ENCODE peak calls at places on chromosomes 2 and 18, in eight cellular contexts. One of them, this sample, is unnamed.

GRCh38 chr2:168851674-168852320 is 38.4 kb downstream of the SPC25 start:
- DNase-seq in hepatocyte: peak
- DNase-seq in cardiac muscle cell: no peak
- DNase-seq in AG04450: peak
- DNase-seq in neural progenitor cell: no peak
- DNase-seq in GM23338: no peak
- DNase-seq in tibial artery: no peak
- DNase-seq in substantia nigra: no peak
- DNase-seq in this sample: peak

GRCh38 chr2:82182270-82182669 is 1877.7 kb upstream of the LRRTM1 start:
- DNase-seq in hepatocyte: peak
- DNase-seq in tibial artery: no peak
- DNase-seq in substantia nigra: no peak
- DNase-seq in GM23338: no peak
- DNase-seq in AG04450: no peak
- DNase-seq in cardiac muscle cell: no peak
- DNase-seq in neural progenitor cell: no peak
- DNase-seq in this sample: peak

GRCh38 chr2:223800908-223801307 is 36.5 kb downstream of the AP1S3 start:
- DNase-seq in neural progenitor cell: no peak
- DNase-seq in cardiac muscle cell: no peak
- DNase-seq in AG04450: no peak
- DNase-seq in tibial artery: no peak
- DNase-seq in substantia nigra: no peak
- DNase-seq in hepatocyte: no peak
- DNase-seq in GM23338: no peak
- DNase-seq in this sample: no peak

GRCh38 chr2:224401641-224402342 is at the start of gene FAM124B:
- DNase-seq in tibial artery: peak
- DNase-seq in neural progenitor cell: no peak
- DNase-seq in cardiac muscle cell: no peak
- DNase-seq in hepatocyte: peak
- DNase-seq in AG04450: peak
- DNase-seq in GM23338: peak
- DNase-seq in substantia nigra: peak
- DNase-seq in this sample: no peak

GRCh38 chr18:7000484-7001096 is 117.0 kb downstream of the LAMA1 start:
- DNase-seq in neural progenitor cell: peak
- DNase-seq in GM23338: peak
- DNase-seq in substantia nigra: no peak
- DNase-seq in cardiac muscle cell: peak
- DNase-seq in tibial artery: no peak
- DNase-seq in hepatocyte: peak
- DNase-seq in AG04450: no peak
- DNase-seq in this sample: no peak

GRCh38 chr18:79422783-79423165 is 27.0 kb downstream of the NFATC1 start:
- DNase-seq in neural progenitor cell: no peak
- DNase-seq in substantia nigra: no peak
- DNase-seq in AG04450: no peak
- DNase-seq in hepatocyte: no peak
- DNase-seq in tibial artery: no peak
- DNase-seq in cardiac muscle cell: no peak
- DNase-seq in GM23338: no peak
- DNase-seq in this sample: no peak

GRCh38 chr2:79972661-79973060 is 331.9 kb downstream of the LRRTM1 start:
- DNase-seq in substantia nigra: no peak
- DNase-seq in GM23338: no peak
- DNase-seq in cardiac muscle cell: no peak
- DNase-seq in neural progenitor cell: no peak
- DNase-seq in hepatocyte: no peak
- DNase-seq in AG04450: no peak
- DNase-seq in tibial artery: no peak
- DNase-seq in this sample: no peak

GRCh38 chr2:36329746-36330145 is 25.8 kb upstream of the CRIM1 start:
- DNase-seq in tibial artery: no peak
- DNase-seq in AG04450: peak
- DNase-seq in substantia nigra: no peak
- DNase-seq in cardiac muscle cell: no peak
- DNase-seq in hepatocyte: no peak
- DNase-seq in neural progenitor cell: no peak
- DNase-seq in GM23338: peak
- DNase-seq in this sample: no peak

GRCh38 chr2:54725343-54726099 is 2.1 kb downstream of the EML6 start:
- DNase-seq in neural progenitor cell: peak
- DNase-seq in GM23338: peak
- DNase-seq in hepatocyte: no peak
- DNase-seq in cardiac muscle cell: no peak
- DNase-seq in AG04450: no peak
- DNase-seq in tibial artery: no peak
- DNase-seq in substantia nigra: no peak
- DNase-seq in this sample: no peak

GRCh38 chr2:54726431-54726830 is 3.0 kb downstream of the EML6 start:
- DNase-seq in neural progenitor cell: no peak
- DNase-seq in tibial artery: no peak
- DNase-seq in hepatocyte: no peak
- DNase-seq in cardiac muscle cell: no peak
- DNase-seq in GM23338: no peak
- DNase-seq in substantia nigra: no peak
- DNase-seq in AG04450: no peak
- DNase-seq in this sample: no peak

GRCh38 chr2:54724560-54725342 is 1.3 kb downstream of the EML6 start:
- DNase-seq in substantia nigra: peak
- DNase-seq in AG04450: no peak
- DNase-seq in cardiac muscle cell: peak
- DNase-seq in hepatocyte: peak
- DNase-seq in tibial artery: no peak
- DNase-seq in neural progenitor cell: peak
- DNase-seq in GM23338: peak
- DNase-seq in this sample: no peak

GRCh38 chr2:54728669-54729120 is 5.2 kb downstream of the EML6 start:
- DNase-seq in GM23338: no peak
- DNase-seq in cardiac muscle cell: no peak
- DNase-seq in neural progenitor cell: no peak
- DNase-seq in tibial artery: no peak
- DNase-seq in hepatocyte: peak
- DNase-seq in substantia nigra: no peak
- DNase-seq in AG04450: peak
- DNase-seq in this sample: peak

DNA sequence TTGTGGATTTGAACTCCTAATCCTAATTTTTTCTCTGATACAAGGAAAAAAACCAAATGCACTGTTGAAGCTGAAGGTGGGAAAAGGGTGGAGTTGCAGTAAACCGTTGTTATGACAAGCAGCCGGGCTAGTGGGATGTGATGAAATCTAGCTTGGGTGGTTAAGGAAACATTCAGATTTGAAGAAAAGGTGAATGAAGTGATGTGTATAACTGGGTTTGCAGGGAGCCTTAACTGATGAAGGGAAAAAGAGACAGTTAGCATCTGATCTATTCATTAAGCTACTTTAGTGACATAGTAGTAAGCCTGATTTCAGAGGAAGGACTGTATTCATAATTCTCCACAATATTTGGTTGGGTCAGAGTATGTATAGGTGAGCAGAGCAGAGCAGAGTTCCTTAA is 3.5 kb downstream of the EML6 start:
- DNase-seq in neural progenitor cell: no peak
- DNase-seq in AG04450: no peak
- DNase-seq in hepatocyte: no peak
- DNase-seq in GM23338: no peak
- DNase-seq in substantia nigra: no peak
- DNase-seq in tibial artery: no peak
- DNase-seq in cardiac muscle cell: no peak
- DNase-seq in this sample: no peak
- H3K27ac ChIP-seq in neural progenitor cell: no peak
- H3K27ac ChIP-seq in AG04450: no peak
- H3K27ac ChIP-seq in hepatocyte: no peak
- H3K27ac ChIP-seq in GM23338: no peak
- H3K27ac ChIP-seq in substantia nigra: no peak
- H3K27ac ChIP-seq in tibial artery: no peak
- H3K27ac ChIP-seq in cardiac muscle cell: no peak
- H3K27ac ChIP-seq in this sample: no peak

DNA sequence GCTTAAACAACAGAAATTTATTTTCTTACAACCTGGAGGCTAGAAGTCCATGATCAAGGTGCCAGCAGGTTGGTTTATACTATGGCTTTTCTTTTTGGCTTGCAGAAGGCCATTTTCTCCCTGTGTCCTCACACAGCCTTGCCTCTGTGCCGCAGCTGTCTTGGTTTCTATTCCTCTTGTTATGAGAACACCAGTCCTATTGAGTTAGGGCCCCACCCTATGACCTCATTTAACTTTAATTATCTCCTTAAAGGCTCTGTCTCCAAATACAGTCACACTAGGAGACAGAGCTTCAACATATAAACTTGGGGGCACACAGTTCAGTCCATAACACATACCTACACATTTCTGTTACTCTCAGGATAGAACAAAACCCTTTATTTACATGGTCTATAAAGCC is 17.3 kb upstream of the RHOB start:
- DNase-seq in neural progenitor cell: no peak
- DNase-seq in hepatocyte: no peak
- DNase-seq in substantia nigra: no peak
- DNase-seq in cardiac muscle cell: no peak
- DNase-seq in AG04450: no peak
- DNase-seq in GM23338: no peak
- DNase-seq in tibial artery: peak
- DNase-seq in this sample: no peak
- H3K27ac ChIP-seq in neural progenitor cell: no peak
- H3K27ac ChIP-seq in hepatocyte: no peak
- H3K27ac ChIP-seq in substantia nigra: no peak
- H3K27ac ChIP-seq in cardiac muscle cell: no peak
- H3K27ac ChIP-seq in AG04450: no peak
- H3K27ac ChIP-seq in GM23338: no peak
- H3K27ac ChIP-seq in tibial artery: no peak
- H3K27ac ChIP-seq in this sample: peak

GRCh38 chr2:101766337-101766736 is 68.8 kb downstream of the MAP4K4 start:
- DNase-seq in GM23338: no peak
- DNase-seq in neural progenitor cell: no peak
- DNase-seq in tibial artery: no peak
- DNase-seq in AG04450: no peak
- DNase-seq in cardiac muscle cell: no peak
- DNase-seq in substantia nigra: no peak
- DNase-seq in hepatocyte: no peak
- DNase-seq in this sample: no peak

GRCh38 chr2:101770672-101771071 is 73.2 kb downstream of the MAP4K4 start:
- DNase-seq in substantia nigra: peak
- DNase-seq in GM23338: peak
- DNase-seq in hepatocyte: peak
- DNase-seq in cardiac muscle cell: peak
- DNase-seq in neural progenitor cell: peak
- DNase-seq in AG04450: no peak
- DNase-seq in tibial artery: no peak
- DNase-seq in this sample: no peak

GRCh38 chr2:101771226-101771906 is 73.9 kb downstream of the MAP4K4 start:
- DNase-seq in AG04450: no peak
- DNase-seq in neural progenitor cell: no peak
- DNase-seq in substantia nigra: no peak
- DNase-seq in cardiac muscle cell: no peak
- DNase-seq in hepatocyte: no peak
- DNase-seq in GM23338: no peak
- DNase-seq in tibial artery: no peak
- DNase-seq in this sample: no peak

GRCh38 chr2:101766871-101767739 is 69.6 kb downstream of the MAP4K4 start:
- DNase-seq in hepatocyte: no peak
- DNase-seq in substantia nigra: no peak
- DNase-seq in neural progenitor cell: peak
- DNase-seq in AG04450: peak
- DNase-seq in GM23338: peak
- DNase-seq in cardiac muscle cell: peak
- DNase-seq in tibial artery: no peak
- DNase-seq in this sample: peak

DNA sequence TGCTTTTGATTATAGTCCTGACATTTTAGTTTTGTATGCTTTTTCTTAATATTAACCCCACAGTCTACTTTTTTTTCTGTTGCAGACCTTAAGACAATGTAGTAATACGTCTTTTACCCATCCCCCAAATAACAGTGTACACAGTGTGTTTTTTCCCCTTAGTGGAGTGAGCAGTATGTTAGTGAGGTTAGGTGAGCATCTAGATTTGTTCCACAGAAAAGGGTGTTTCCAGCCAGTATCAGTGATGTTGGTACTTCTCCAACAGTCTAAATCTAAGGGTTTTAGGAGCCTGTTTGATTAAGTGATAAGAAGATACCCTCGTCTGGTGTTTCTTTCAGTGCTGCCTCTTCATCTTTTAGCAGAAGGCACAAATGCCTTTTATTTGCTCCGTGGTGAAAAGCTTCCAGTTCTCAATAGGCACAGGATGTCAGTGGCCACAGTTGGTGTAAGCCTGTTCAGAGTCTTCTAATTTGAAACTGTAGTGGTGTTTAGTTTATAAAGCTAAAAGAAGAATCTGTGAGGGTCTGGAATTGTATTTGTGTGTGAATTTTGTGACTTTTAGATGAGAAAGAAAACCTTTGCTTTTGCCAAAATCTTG is 71.1 kb downstream of the MAP4K4 start:
- DNase-seq in substantia nigra: no peak
- DNase-seq in hepatocyte: no peak
- DNase-seq in GM23338: no peak
- DNase-seq in neural progenitor cell: no peak
- DNase-seq in tibial artery: no peak
- DNase-seq in AG04450: no peak
- DNase-seq in cardiac muscle cell: no peak
- DNase-seq in this sample: no peak
- H3K27ac ChIP-seq in substantia nigra: peak
- H3K27ac ChIP-seq in hepatocyte: no peak
- H3K27ac ChIP-seq in GM23338: no peak
- H3K27ac ChIP-seq in neural progenitor cell: peak
- H3K27ac ChIP-seq in tibial artery: no peak
- H3K27ac ChIP-seq in AG04450: no peak
- H3K27ac ChIP-seq in cardiac muscle cell: no peak
- H3K27ac ChIP-seq in this sample: no peak

GRCh38 chr2:166242309-166242708 is 114.5 kb upstream of the SCN1A start:
- DNase-seq in cardiac muscle cell: no peak
- DNase-seq in neural progenitor cell: no peak
- DNase-seq in substantia nigra: no peak
- DNase-seq in AG04450: no peak
- DNase-seq in hepatocyte: no peak
- DNase-seq in GM23338: no peak
- DNase-seq in tibial artery: no peak
- DNase-seq in this sample: no peak

GRCh38 chr2:166238176-166238575 is 110.4 kb upstream of the SCN1A start:
- DNase-seq in hepatocyte: no peak
- DNase-seq in AG04450: no peak
- DNase-seq in tibial artery: no peak
- DNase-seq in GM23338: no peak
- DNase-seq in substantia nigra: no peak
- DNase-seq in cardiac muscle cell: no peak
- DNase-seq in neural progenitor cell: no peak
- DNase-seq in this sample: no peak

GRCh38 chr2:166234112-166234846 is 106.5 kb upstream of the SCN1A start:
- DNase-seq in substantia nigra: no peak
- DNase-seq in neural progenitor cell: no peak
- DNase-seq in AG04450: peak
- DNase-seq in tibial artery: no peak
- DNase-seq in cardiac muscle cell: no peak
- DNase-seq in hepatocyte: no peak
- DNase-seq in GM23338: no peak
- DNase-seq in this sample: no peak

GRCh38 chr2:166240387-166241313 is 112.8 kb upstream of the SCN1A start:
- DNase-seq in hepatocyte: no peak
- DNase-seq in neural progenitor cell: no peak
- DNase-seq in tibial artery: no peak
- DNase-seq in GM23338: no peak
- DNase-seq in AG04450: no peak
- DNase-seq in substantia nigra: no peak
- DNase-seq in cardiac muscle cell: no peak
- DNase-seq in this sample: no peak

DNA sequence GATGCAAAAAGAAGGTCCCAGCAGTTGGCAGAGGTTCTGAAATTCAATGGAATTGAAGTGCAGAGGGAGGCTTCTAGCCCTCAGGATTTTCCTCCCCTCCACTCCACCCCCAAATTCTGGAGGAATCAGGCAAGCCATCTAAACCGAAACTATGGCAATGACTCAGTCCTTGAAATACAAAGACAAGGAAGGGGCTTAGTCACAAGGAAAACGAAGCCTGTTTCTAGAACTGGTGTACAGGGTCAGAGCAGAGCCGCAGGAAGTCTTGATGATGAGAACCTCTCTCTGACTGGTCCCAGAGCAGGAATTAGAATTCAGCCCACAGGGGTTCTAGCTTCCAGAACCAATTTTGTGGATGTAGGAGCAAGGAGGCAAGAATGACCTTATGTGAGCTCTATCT is 111.7 kb upstream of the SCN1A start:
- DNase-seq in hepatocyte: no peak
- DNase-seq in cardiac muscle cell: no peak
- DNase-seq in neural progenitor cell: no peak
- DNase-seq in GM23338: no peak
- DNase-seq in substantia nigra: no peak
- DNase-seq in AG04450: peak
- DNase-seq in tibial artery: no peak
- DNase-seq in this sample: peak
- H3K27ac ChIP-seq in hepatocyte: no peak
- H3K27ac ChIP-seq in cardiac muscle cell: no peak
- H3K27ac ChIP-seq in neural progenitor cell: no peak
- H3K27ac ChIP-seq in GM23338: no peak
- H3K27ac ChIP-seq in substantia nigra: no peak
- H3K27ac ChIP-seq in AG04450: peak
- H3K27ac ChIP-seq in tibial artery: no peak
- H3K27ac ChIP-seq in this sample: peak

This sample was measured in epithelial cell of prostate.